ENCODE peak calls at places on chromosomes 11 and 22, in six cellular contexts. One of them, this sample, is unnamed.
A peak's percentile ranks its signal among the peaks of the same experiment; 100 is the strongest.

GRCh38 chr11:73310076-73310475 is 2.0 kb downstream of the ARHGEF17 start:
- DNase-seq in GM23248: no peak
- DNase-seq in spleen: no peak
- DNase-seq in CD8-positive, alpha-beta memory T cell: no peak
- DNase-seq in lower lobe of right lung: no peak
- DNase-seq in CD4-positive, alpha-beta memory T cell: no peak
- DNase-seq in this sample: no peak

GRCh38 chr11:65903068-65903481 is 2.9 kb upstream of the FOSL1 start:
- DNase-seq in GM23248: peak; percentile 95
- DNase-seq in spleen: no peak
- DNase-seq in CD8-positive, alpha-beta memory T cell: no peak
- DNase-seq in lower lobe of right lung: no peak
- DNase-seq in CD4-positive, alpha-beta memory T cell: no peak
- DNase-seq in this sample: no peak

GRCh38 chr11:65551572-65552398 is 6.4 kb downstream of the LTBP3 start:
- DNase-seq in GM23248: peak; percentile 41
- DNase-seq in spleen: peak; percentile 94
- DNase-seq in CD8-positive, alpha-beta memory T cell: peak; percentile 54
- DNase-seq in lower lobe of right lung: peak; percentile 84
- DNase-seq in CD4-positive, alpha-beta memory T cell: peak; percentile 65
- DNase-seq in this sample: peak; percentile 57

GRCh38 chr11:66467034-66467659 is 442 bp downstream of the PELI3 start:
- DNase-seq in GM23248: peak; percentile 79
- DNase-seq in spleen: no peak
- DNase-seq in CD8-positive, alpha-beta memory T cell: no peak
- DNase-seq in lower lobe of right lung: peak; percentile 71
- DNase-seq in CD4-positive, alpha-beta memory T cell: no peak
- DNase-seq in this sample: peak; percentile 65

GRCh38 chr11:71581826-71582225 is 849 bp downstream of the KRTAP5-11 start:
- DNase-seq in GM23248: no peak
- DNase-seq in spleen: no peak
- DNase-seq in CD8-positive, alpha-beta memory T cell: no peak
- DNase-seq in lower lobe of right lung: no peak
- DNase-seq in CD4-positive, alpha-beta memory T cell: no peak
- DNase-seq in this sample: no peak

GRCh38 chr11:7965386-7965785 is at the start of gene NLRP10:
- DNase-seq in GM23248: peak; percentile 94
- DNase-seq in spleen: no peak
- DNase-seq in CD8-positive, alpha-beta memory T cell: no peak
- DNase-seq in lower lobe of right lung: no peak
- DNase-seq in CD4-positive, alpha-beta memory T cell: no peak
- DNase-seq in this sample: no peak

GRCh38 chr11:104572279-104572678 is 326.0 kb downstream of the CASP12 start:
- DNase-seq in GM23248: no peak
- DNase-seq in spleen: no peak
- DNase-seq in CD8-positive, alpha-beta memory T cell: no peak
- DNase-seq in lower lobe of right lung: no peak
- DNase-seq in CD4-positive, alpha-beta memory T cell: no peak
- DNase-seq in this sample: no peak

GRCh38 chr22:24693359-24693758 is 81.2 kb downstream of the PIWIL3 start:
- DNase-seq in GM23248: no peak
- DNase-seq in spleen: no peak
- DNase-seq in CD8-positive, alpha-beta memory T cell: no peak
- DNase-seq in lower lobe of right lung: no peak
- DNase-seq in CD4-positive, alpha-beta memory T cell: no peak
- DNase-seq in this sample: no peak

GRCh38 chr11:114173836-114174235 is 114.3 kb downstream of the ZBTB16 start:
- DNase-seq in GM23248: no peak
- DNase-seq in spleen: no peak
- DNase-seq in CD8-positive, alpha-beta memory T cell: no peak
- DNase-seq in lower lobe of right lung: no peak
- DNase-seq in CD4-positive, alpha-beta memory T cell: no peak
- DNase-seq in this sample: no peak

GRCh38 chr11:34243620-34244493 is 114.0 kb downstream of the ABTB2 start:
- DNase-seq in GM23248: peak; percentile 79
- DNase-seq in spleen: no peak
- DNase-seq in CD8-positive, alpha-beta memory T cell: no peak
- DNase-seq in lower lobe of right lung: no peak
- DNase-seq in CD4-positive, alpha-beta memory T cell: no peak
- DNase-seq in this sample: peak; percentile 47
- H3K36me3 ChIP-seq in GM23248: no peaks in the 10 kb centered on the region
- H3K36me3 ChIP-seq in spleen: no peaks in the 10 kb centered on the region
- H3K36me3 ChIP-seq in CD8-positive, alpha-beta memory T cell: no peaks in the 10 kb centered on the region
- H3K36me3 ChIP-seq in lower lobe of right lung: no peaks in the 10 kb centered on the region
- H3K36me3 ChIP-seq in CD4-positive, alpha-beta memory T cell: no peaks in the 10 kb centered on the region
- H3K36me3 ChIP-seq in this sample: no peaks in the 10 kb centered on the region

GRCh38 chr11:117096973-117097566 is 1.2 kb downstream of the SIK3 start:
- DNase-seq in GM23248: peak; percentile 30
- DNase-seq in spleen: no peak
- DNase-seq in CD8-positive, alpha-beta memory T cell: no peak
- DNase-seq in lower lobe of right lung: no peak
- DNase-seq in CD4-positive, alpha-beta memory T cell: no peak
- DNase-seq in this sample: no peak
- H3K4me1 ChIP-seq in GM23248: peaks cover 42% of the 10 kb centered on the region
- H3K4me1 ChIP-seq in spleen: peaks cover 69% of the 10 kb centered on the region
- H3K4me1 ChIP-seq in CD8-positive, alpha-beta memory T cell: peaks cover 56% of the 10 kb centered on the region
- H3K4me1 ChIP-seq in lower lobe of right lung: peaks cover 55% of the 10 kb centered on the region
- H3K4me1 ChIP-seq in CD4-positive, alpha-beta memory T cell: peaks cover 62% of the 10 kb centered on the region
- H3K4me1 ChIP-seq in this sample: peaks cover 49% of the 10 kb centered on the region

GRCh38 chr11:63841554-63841953 is 2.6 kb downstream of the MARK2 start:
- DNase-seq in GM23248: peak; percentile 67
- DNase-seq in spleen: no peak
- DNase-seq in CD8-positive, alpha-beta memory T cell: no peak
- DNase-seq in lower lobe of right lung: peak; percentile 69
- DNase-seq in CD4-positive, alpha-beta memory T cell: no peak
- DNase-seq in this sample: no peak

GRCh38 chr11:63840356-63841060 is 1.6 kb downstream of the MARK2 start:
- DNase-seq in GM23248: peak; percentile 44
- DNase-seq in spleen: no peak
- DNase-seq in CD8-positive, alpha-beta memory T cell: no peak
- DNase-seq in lower lobe of right lung: no peak
- DNase-seq in CD4-positive, alpha-beta memory T cell: peak; percentile 18
- DNase-seq in this sample: peak; percentile 47

GRCh38 chr11:63838150-63838681 is 694 bp upstream of the MARK2 start:
- DNase-seq in GM23248: no peak
- DNase-seq in spleen: peak; percentile 91
- DNase-seq in CD8-positive, alpha-beta memory T cell: peak; percentile 5
- DNase-seq in lower lobe of right lung: no peak
- DNase-seq in CD4-positive, alpha-beta memory T cell: no peak
- DNase-seq in this sample: no peak

GRCh38 chr11:63838682-63839507 is at the start of gene MARK2:
- DNase-seq in GM23248: peak; percentile 99
- DNase-seq in spleen: peak; percentile 99
- DNase-seq in CD8-positive, alpha-beta memory T cell: peak; percentile 100
- DNase-seq in lower lobe of right lung: peak; percentile 97
- DNase-seq in CD4-positive, alpha-beta memory T cell: peak; percentile 100
- DNase-seq in this sample: peak; percentile 99

GRCh38 chr11:63839508-63840355 is 822 bp downstream of the MARK2 start:
- DNase-seq in GM23248: peak; percentile 59
- DNase-seq in spleen: peak; percentile 89
- DNase-seq in CD8-positive, alpha-beta memory T cell: peak; percentile 7
- DNase-seq in lower lobe of right lung: peak; percentile 63
- DNase-seq in CD4-positive, alpha-beta memory T cell: peak; percentile 10
- DNase-seq in this sample: peak; percentile 25
- H3K27ac ChIP-seq in GM23248: peak overlapping the region; percentile 40
- H3K27ac ChIP-seq in spleen: peak overlapping the region; percentile 37
- H3K27ac ChIP-seq in CD8-positive, alpha-beta memory T cell: peak overlapping the region; percentile 80
- H3K27ac ChIP-seq in lower lobe of right lung: peak overlapping the region; percentile 84
- H3K27ac ChIP-seq in CD4-positive, alpha-beta memory T cell: peak overlapping the region; percentile 86
- H3K27ac ChIP-seq in this sample: peak overlapping the region; percentile 64

GRCh38 chr22:29801796-29802195 is 34.6 kb downstream of the UQCR10 start:
- DNase-seq in GM23248: no peak
- DNase-seq in spleen: no peak
- DNase-seq in CD8-positive, alpha-beta memory T cell: no peak
- DNase-seq in lower lobe of right lung: no peak
- DNase-seq in CD4-positive, alpha-beta memory T cell: no peak
- DNase-seq in this sample: no peak
- H3K36me3 ChIP-seq in GM23248: peaks cover 11% of the 10 kb centered on the region
- H3K36me3 ChIP-seq in spleen: peaks cover 74% of the 10 kb centered on the region
- H3K36me3 ChIP-seq in CD8-positive, alpha-beta memory T cell: peaks cover 83% of the 10 kb centered on the region
- H3K36me3 ChIP-seq in lower lobe of right lung: peaks cover 81% of the 10 kb centered on the region
- H3K36me3 ChIP-seq in CD4-positive, alpha-beta memory T cell: peaks cover 76% of the 10 kb centered on the region
- H3K36me3 ChIP-seq in this sample: peaks cover 91% of the 10 kb centered on the region

GRCh38 chr11:40435344-40435743 is 1024.1 kb downstream of the LRRC4C start:
- DNase-seq in GM23248: no peak
- DNase-seq in spleen: no peak
- DNase-seq in CD8-positive, alpha-beta memory T cell: no peak
- DNase-seq in lower lobe of right lung: no peak
- DNase-seq in CD4-positive, alpha-beta memory T cell: no peak
- DNase-seq in this sample: no peak

GRCh38 chr11:40434941-40435340 is 1024.5 kb downstream of the LRRC4C start:
- DNase-seq in GM23248: no peak
- DNase-seq in spleen: no peak
- DNase-seq in CD8-positive, alpha-beta memory T cell: no peak
- DNase-seq in lower lobe of right lung: no peak
- DNase-seq in CD4-positive, alpha-beta memory T cell: no peak
- DNase-seq in this sample: no peak

DNA sequence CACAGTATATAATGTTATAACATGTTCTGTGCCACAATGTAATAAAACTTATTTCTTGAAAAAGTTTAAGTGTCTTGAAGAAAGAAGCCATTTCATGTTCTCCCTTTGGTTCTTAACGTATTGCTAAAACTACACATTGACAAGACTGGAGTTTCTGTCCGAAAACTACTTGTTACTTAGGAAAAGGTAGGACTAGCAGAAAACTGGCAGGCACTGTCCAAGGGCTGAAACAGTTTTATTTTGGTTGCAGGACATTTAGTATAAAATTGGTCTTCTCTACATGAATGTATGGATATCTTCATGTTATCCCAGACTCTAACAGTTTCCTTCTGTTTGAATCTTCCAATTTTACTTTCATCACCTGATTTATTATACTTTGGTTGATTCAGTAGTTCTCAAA is 1027.1 kb downstream of the LRRC4C start:
- DNase-seq in GM23248: no peak
- DNase-seq in spleen: no peak
- DNase-seq in CD8-positive, alpha-beta memory T cell: no peak
- DNase-seq in lower lobe of right lung: no peak
- DNase-seq in CD4-positive, alpha-beta memory T cell: no peak
- DNase-seq in this sample: no peak
- H3K4me1 ChIP-seq in GM23248: no peaks in the 10 kb centered on the region
- H3K4me1 ChIP-seq in spleen: no peaks in the 10 kb centered on the region
- H3K4me1 ChIP-seq in CD8-positive, alpha-beta memory T cell: no peaks in the 10 kb centered on the region
- H3K4me1 ChIP-seq in lower lobe of right lung: no peaks in the 10 kb centered on the region
- H3K4me1 ChIP-seq in CD4-positive, alpha-beta memory T cell: no peaks in the 10 kb centered on the region
- H3K4me1 ChIP-seq in this sample: no peaks in the 10 kb centered on the region

GRCh38 chr11:115421338-115422012 is 82.7 kb downstream of the CADM1 start:
- DNase-seq in GM23248: no peak
- DNase-seq in spleen: no peak
- DNase-seq in CD8-positive, alpha-beta memory T cell: no peak
- DNase-seq in lower lobe of right lung: no peak
- DNase-seq in CD4-positive, alpha-beta memory T cell: no peak
- DNase-seq in this sample: no peak
- H3K27ac ChIP-seq in GM23248: no peak overlapping the region
- H3K27ac ChIP-seq in spleen: no peak overlapping the region
- H3K27ac ChIP-seq in CD8-positive, alpha-beta memory T cell: no peak overlapping the region
- H3K27ac ChIP-seq in lower lobe of right lung: no peak overlapping the region
- H3K27ac ChIP-seq in CD4-positive, alpha-beta memory T cell: no peak overlapping the region
- H3K27ac ChIP-seq in this sample: no peak overlapping the region

GRCh38 chr22:46276563-46276962 is 8.8 kb downstream of the TTC38 start:
- DNase-seq in GM23248: no peak
- DNase-seq in spleen: no peak
- DNase-seq in CD8-positive, alpha-beta memory T cell: no peak
- DNase-seq in lower lobe of right lung: no peak
- DNase-seq in CD4-positive, alpha-beta memory T cell: no peak
- DNase-seq in this sample: no peak
- H3K36me3 ChIP-seq in GM23248: peaks cover 18% of the 10 kb centered on the region
- H3K36me3 ChIP-seq in spleen: peaks cover 49% of the 10 kb centered on the region
- H3K36me3 ChIP-seq in CD8-positive, alpha-beta memory T cell: peaks cover 13% of the 10 kb centered on the region
- H3K36me3 ChIP-seq in lower lobe of right lung: peaks cover 95% of the 10 kb centered on the region
- H3K36me3 ChIP-seq in CD4-positive, alpha-beta memory T cell: no peaks in the 10 kb centered on the region
- H3K36me3 ChIP-seq in this sample: peaks cover 24% of the 10 kb centered on the region

GRCh38 chr22:40209945-40210485 is 32.3 kb downstream of the TNRC6B start:
- DNase-seq in GM23248: no peak
- DNase-seq in spleen: no peak
- DNase-seq in CD8-positive, alpha-beta memory T cell: no peak
- DNase-seq in lower lobe of right lung: no peak
- DNase-seq in CD4-positive, alpha-beta memory T cell: no peak
- DNase-seq in this sample: no peak

GRCh38 chr22:40212126-40212525 is 34.4 kb downstream of the TNRC6B start:
- DNase-seq in GM23248: peak; percentile 7
- DNase-seq in spleen: no peak
- DNase-seq in CD8-positive, alpha-beta memory T cell: no peak
- DNase-seq in lower lobe of right lung: no peak
- DNase-seq in CD4-positive, alpha-beta memory T cell: no peak
- DNase-seq in this sample: no peak

GRCh38 chr22:40211481-40212052 is 33.8 kb downstream of the TNRC6B start:
- DNase-seq in GM23248: no peak
- DNase-seq in spleen: no peak
- DNase-seq in CD8-positive, alpha-beta memory T cell: no peak
- DNase-seq in lower lobe of right lung: peak; percentile 49
- DNase-seq in CD4-positive, alpha-beta memory T cell: no peak
- DNase-seq in this sample: no peak

GRCh38 chr22:40213478-40213877 is 35.8 kb downstream of the TNRC6B start:
- DNase-seq in GM23248: no peak
- DNase-seq in spleen: no peak
- DNase-seq in CD8-positive, alpha-beta memory T cell: no peak
- DNase-seq in lower lobe of right lung: no peak
- DNase-seq in CD4-positive, alpha-beta memory T cell: no peak
- DNase-seq in this sample: no peak

DNA sequence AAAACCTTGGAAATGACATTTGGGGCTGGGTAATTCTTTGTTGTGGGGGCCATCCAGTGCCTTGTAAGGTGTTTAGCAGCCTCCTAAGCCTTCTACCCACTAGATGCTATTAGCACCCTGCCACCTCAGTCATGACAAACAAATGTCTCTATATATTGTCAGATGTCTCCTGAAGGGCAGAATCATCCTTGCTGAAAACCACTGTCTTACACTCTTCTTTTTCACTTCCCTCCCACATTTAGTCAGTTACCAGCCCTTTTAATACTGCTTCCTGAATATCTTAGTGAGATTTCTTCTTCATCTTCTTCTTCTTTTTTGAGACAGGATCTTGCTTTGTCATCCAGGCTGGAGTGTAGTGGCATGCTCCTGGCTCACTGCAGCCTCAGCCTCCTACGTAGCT is 33.1 kb downstream of the TNRC6B start:
- DNase-seq in GM23248: no peak
- DNase-seq in spleen: no peak
- DNase-seq in CD8-positive, alpha-beta memory T cell: no peak
- DNase-seq in lower lobe of right lung: no peak
- DNase-seq in CD4-positive, alpha-beta memory T cell: no peak
- DNase-seq in this sample: no peak
- H3K4me1 ChIP-seq in GM23248: no peaks in the 10 kb centered on the region
- H3K4me1 ChIP-seq in spleen: peaks cover 77% of the 10 kb centered on the region
- H3K4me1 ChIP-seq in CD8-positive, alpha-beta memory T cell: peaks cover 60% of the 10 kb centered on the region
- H3K4me1 ChIP-seq in lower lobe of right lung: peaks cover 56% of the 10 kb centered on the region
- H3K4me1 ChIP-seq in CD4-positive, alpha-beta memory T cell: peaks cover 68% of the 10 kb centered on the region
- H3K4me1 ChIP-seq in this sample: peaks cover 37% of the 10 kb centered on the region